ENCODE peak calls at places on chromosomes 7 and 10, in four cellular contexts. T is CD4-positive, alpha-beta memory T cell; P is testis; F is psoas muscle. E is an unnamed sample. For H3K4me1, the result is how much of the 10 kb centered on the place peaks cover.

GRCh38 chr7:51366930-51367613 is 50.5 kb upstream of the COBL start:
- DNase-seq in P (peak), T (no peak), F (no peak), E (no peak)

GRCh38 chr10:78462728-78463228 is 429.1 kb downstream of the RPS24 start:
- DNase-seq in T (no peak), F (no peak), P (no peak), E (no peak)

GRCh38 chr10:98477861-98478260 is 31.1 kb upstream of the HPS1 start:
- DNase-seq in F (no peak), T (no peak), P (no peak), E (no peak)

GRCh38 chr10:95560288-95561199 is 627 bp downstream of the SORBS1 start:
- DNase-seq in P (peak), F (peak), T (peak), E (peak)

GRCh38 chr7:145106001-145106400 is 270.1 kb upstream of the TPK1 start:
- DNase-seq in F (peak), T (no peak), P (peak), E (no peak)

GRCh38 chr10:20993387-20994170 is 96.5 kb upstream of the NEBL start:
- DNase-seq in F (no peak), T (no peak), P (peak), E (no peak)

GRCh38 chr7:127209886-127210285 is 42.9 kb downstream of the GRM8 start:
- DNase-seq in T (no peak), F (no peak), P (no peak), E (no peak)

GRCh38 chr10:104868231-104868630 is 227.1 kb downstream of the SORCS3 start:
- DNase-seq in T (no peak), P (no peak), F (no peak), E (no peak)

GRCh38 chr10:75191821-75192568 is 18.6 kb upstream of the VDAC2 start:
- DNase-seq in T (no peak), F (peak), P (peak), E (no peak)

GRCh38 chr7:35035511-35035921 is 1.8 kb downstream of the DPY19L1 start:
- DNase-seq in P (peak), F (no peak), T (peak), E (peak)

GRCh38 chr7:120260111-120260510 is 12.9 kb upstream of the KCND2 start:
- DNase-seq in P (no peak), F (no peak), T (no peak), E (no peak)

GRCh38 chr10:79345241-79346011 is 1.8 kb upstream of the PPIF start:
- DNase-seq in T (no peak), P (no peak), F (no peak), E (no peak)

GRCh38 chr7:102417105-102417504 is 16.3 kb upstream of the ORAI2 start:
- DNase-seq in P (no peak), T (peak), F (no peak), E (no peak)

GRCh38 chr7:8114175-8114574 is 145.6 kb downstream of the GLCCI1 start:
- DNase-seq in F (no peak), P (no peak), T (no peak), E (no peak)

GRCh38 chr10:58052772-58053171 is 214.9 kb downstream of the IPMK start:
- DNase-seq in T (no peak), P (no peak), F (no peak), E (no peak)

GRCh38 chr10:133364645-133365431 is 7.0 kb upstream of the FUOM start:
- DNase-seq in T (no peak), P (no peak), F (no peak), E (no peak)

GRCh38 chr7:153193144-153193595 is 433.6 kb downstream of the ACTR3B start:
- DNase-seq in T (no peak), F (no peak), P (peak), E (no peak)

GRCh38 chr7:4134631-4135030 is 547.5 kb upstream of the FOXK1 start:
- DNase-seq in F (no peak), T (no peak), P (no peak), E (no peak)

GRCh38 chr10:81950358-81950757 is 75.4 kb downstream of the NRG3 start:
- DNase-seq in T (no peak), F (no peak), P (no peak), E (no peak)

GRCh38 chr7:150382844-150383225 is 3.7 kb downstream of the ZNF775 start:
- DNase-seq in T (no peak), P (no peak), F (no peak), E (no peak)

GRCh38 chr10:21894648-21895342 is 108.7 kb downstream of the DNAJC1 start:
- DNase-seq in P (no peak), F (no peak), T (no peak), E (no peak)

GRCh38 chr7:131527462-131527861 is 29.0 kb downstream of the PODXL start:
- DNase-seq in P (peak), T (no peak), F (no peak), E (no peak)

GRCh38 chr7:129644634-129645230 is 33.2 kb downstream of the NRF1 start:
- DNase-seq in P (no peak), F (no peak), T (no peak), E (no peak)

GRCh38 chr10:104650072-104650471 is 9.0 kb downstream of the SORCS3 start:
- DNase-seq in T (no peak), F (no peak), P (no peak), E (no peak)

GRCh38 chr10:108684431-108684830 is 1238.9 kb downstream of the XPNPEP1 start:
- DNase-seq in F (no peak), P (no peak), T (no peak), E (no peak)

GRCh38 chr7:24894670-24895221 is 85.2 kb downstream of the OSBPL3 start:
- DNase-seq in T (no peak), P (no peak), F (no peak), E (no peak)

GRCh38 chr10:12938271-12938670 is 63.2 kb downstream of the CCDC3 start:
- DNase-seq in T (no peak), F (no peak), P (no peak), E (no peak)

GRCh38 chr10:128087884-128088695 is 38.1 kb downstream of the MKI67 start:
- DNase-seq in P (no peak), T (no peak), F (no peak), E (no peak)

GRCh38 chr10:11610855-11611247 is 599 bp downstream of the USP6NL start:
- DNase-seq in F (peak), T (peak), P (peak), E (no peak)

GRCh38 chr10:46293228-46293627 is 6.4 kb downstream of the ANTXRL start:
- DNase-seq in P (no peak), T (no peak), F (no peak), E (no peak)

GRCh38 chr10:109504401-109504800 is 418.9 kb downstream of the XPNPEP1 start:
- DNase-seq in P (no peak), T (no peak), F (no peak), E (no peak)

GRCh38 chr7:39621261-39621660 is 2.1 kb upstream of the RALA start:
- DNase-seq in T (no peak), F (no peak), P (no peak), E (no peak)

GRCh38 chr10:74058658-74059057 is 60.7 kb downstream of the VCL start:
- DNase-seq in P (no peak), F (no peak), T (no peak), E (no peak)

GRCh38 chr7:134820778-134821177 is 41.3 kb downstream of the CALD1 start:
- DNase-seq in F (no peak), P (no peak), T (no peak), E (no peak)

GRCh38 chr10:123597676-123598075 is 68.5 kb upstream of the GPR26 start:
- DNase-seq in P (no peak), F (no peak), T (no peak), E (no peak)
- H3K27ac ChIP-seq in P (no peak), F (no peak), T (no peak), E (no peak)

GRCh38 chr10:51980752-51981151 is 281.4 kb upstream of the CSTF2T start:
- DNase-seq in T (no peak), F (no peak), P (no peak), E (no peak)
- H3K4me1 ChIP-seq in T (under half), F (under half), P (under half), E (under half)

GRCh38 chr10:103646304-103646703 is 152.8 kb downstream of the NEURL1 start:
- DNase-seq in F (no peak), T (no peak), P (no peak), E (no peak)
- H3K27ac ChIP-seq in F (peak), T (no peak), P (no peak), E (no peak)

DNA sequence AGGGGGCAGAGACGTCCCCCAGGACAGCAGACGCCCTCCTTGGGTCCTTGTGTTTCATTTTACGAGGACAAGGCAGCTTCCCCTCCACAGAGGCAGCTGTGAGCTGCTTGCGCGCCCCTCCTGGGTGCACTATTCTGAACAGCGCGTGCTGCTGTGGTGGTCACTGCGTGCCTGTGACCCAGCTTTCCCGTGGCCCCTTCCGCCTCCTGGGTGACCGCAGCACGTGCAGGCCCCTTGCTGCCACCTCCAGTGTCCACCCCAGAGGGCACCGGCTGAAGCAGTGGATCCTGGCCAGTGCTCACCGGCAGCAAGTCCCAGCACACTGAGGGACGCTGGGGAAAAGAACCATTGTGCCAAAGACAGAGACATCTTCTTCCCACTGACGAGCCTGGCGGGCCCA is 81.4 kb downstream of the TCERG1L start:
- DNase-seq in F (no peak), P (no peak), T (no peak), E (no peak)
- H3K4me1 ChIP-seq in F (under half), P (under half), T (under half), E (under half)

DNA sequence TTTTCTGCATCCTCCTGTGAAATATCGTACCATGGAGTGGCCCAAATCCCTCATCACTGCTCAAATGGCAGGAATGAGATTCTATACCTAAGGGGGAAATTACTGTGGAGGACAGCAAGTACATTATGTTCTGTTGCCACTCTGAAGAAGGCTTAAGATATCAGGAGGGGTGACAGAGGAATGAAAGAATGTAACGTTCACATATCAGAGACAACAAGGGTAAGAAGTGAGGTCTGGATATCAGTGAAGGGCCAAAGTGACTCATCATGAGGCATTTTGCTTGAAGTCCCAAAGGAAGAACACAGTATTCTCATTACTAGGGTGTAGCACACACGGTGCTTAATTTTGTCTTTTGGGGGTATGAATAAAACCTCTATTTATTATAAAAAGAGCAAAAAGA is 71.5 kb upstream of the SLC13A1 start:
- DNase-seq in F (no peak), P (no peak), T (no peak), E (no peak)
- H3K27ac ChIP-seq in F (no peak), P (no peak), T (no peak), E (no peak)

GRCh38 chr7:139648617-139648932 is 125.1 kb downstream of the CLEC2L start:
- DNase-seq in F (no peak), P (no peak), T (no peak), E (no peak)
- H3K4me1 ChIP-seq in F (under half), P (under half), T (under half), E (half or more)

GRCh38 chr10:130181858-130182257 is 45.7 kb downstream of the GLRX3 start:
- DNase-seq in T (no peak), P (no peak), F (no peak), E (no peak)

GRCh38 chr10:130179640-130180039 is 43.4 kb downstream of the GLRX3 start:
- DNase-seq in F (no peak), T (peak), P (peak), E (no peak)

GRCh38 chr10:130175074-130175473 is 38.9 kb downstream of the GLRX3 start:
- DNase-seq in P (no peak), F (no peak), T (no peak), E (no peak)

GRCh38 chr10:130174343-130174742 is 38.2 kb downstream of the GLRX3 start:
- DNase-seq in T (no peak), F (no peak), P (no peak), E (no peak)

DNA sequence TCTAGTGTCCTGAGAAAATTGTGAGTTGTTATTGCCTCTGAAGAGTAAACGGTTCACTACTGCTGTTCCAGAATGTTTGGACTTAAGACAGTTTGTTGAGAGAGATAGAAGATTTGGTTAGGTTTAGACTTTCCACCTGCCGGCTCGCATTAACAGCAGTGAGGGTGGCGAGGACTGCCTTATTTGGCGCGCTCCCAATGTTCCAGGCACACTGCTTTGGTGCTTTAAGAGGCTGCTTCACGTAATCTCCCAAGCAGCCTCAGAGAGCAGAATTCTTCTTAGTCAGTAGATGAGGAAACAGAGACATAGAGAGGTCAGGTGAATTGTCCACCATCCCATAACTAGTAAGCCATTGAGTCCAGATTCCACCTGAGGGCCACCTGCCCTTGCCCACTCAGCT is 41.1 kb downstream of the GLRX3 start:
- DNase-seq in F (no peak), T (no peak), P (no peak), E (no peak)
- H3K27ac ChIP-seq in F (no peak), T (no peak), P (no peak), E (no peak)

DNA sequence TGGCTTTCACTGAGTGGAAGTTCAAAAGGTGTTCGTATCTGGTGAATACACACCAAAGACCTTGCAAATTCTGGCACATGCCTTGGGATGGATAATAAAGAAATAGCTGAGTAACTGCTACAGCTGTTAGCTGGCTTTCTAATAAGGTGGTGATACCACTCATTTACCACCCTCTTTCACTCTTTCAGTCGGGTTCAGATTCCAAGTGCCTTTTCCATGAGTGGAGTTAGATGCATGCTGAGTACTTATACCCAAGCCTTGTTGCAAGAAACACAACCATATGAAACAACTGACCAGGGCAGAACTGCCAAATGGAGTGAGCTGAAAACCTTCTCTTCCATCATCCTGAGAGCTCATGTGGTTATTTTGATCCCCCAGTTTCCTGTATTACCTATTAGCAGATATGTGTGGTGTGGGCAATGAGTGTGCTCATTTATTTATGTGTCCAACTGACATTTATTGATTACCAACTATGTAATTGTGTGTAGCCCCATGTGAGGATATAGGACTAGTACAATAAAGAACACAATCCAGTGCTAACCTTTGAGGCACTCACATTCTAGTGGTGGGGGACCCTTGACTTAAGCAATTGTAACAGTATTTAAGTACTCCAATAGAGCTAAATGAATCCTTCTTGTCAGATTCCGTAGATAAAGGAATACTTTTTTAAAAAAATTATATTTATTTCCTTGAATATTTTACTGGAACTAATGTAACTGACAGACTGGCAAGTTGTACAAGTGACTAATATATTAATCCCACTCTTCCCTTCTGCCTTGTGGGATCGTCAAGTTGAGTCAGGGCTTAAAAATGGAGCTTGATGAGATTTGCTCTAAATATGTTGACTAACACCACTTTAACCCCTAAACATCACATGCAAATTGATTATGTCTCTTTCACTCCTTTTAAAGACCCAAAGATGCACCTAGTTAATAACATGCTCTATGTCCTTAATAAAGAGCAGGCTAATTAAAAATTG is 124.7 kb downstream of the ARID5B start:
- DNase-seq in T (no peak), P (no peak), F (no peak), E (no peak)
- H3K4me1 ChIP-seq in T (half or more), P (under half), F (under half), E (under half)

DNA sequence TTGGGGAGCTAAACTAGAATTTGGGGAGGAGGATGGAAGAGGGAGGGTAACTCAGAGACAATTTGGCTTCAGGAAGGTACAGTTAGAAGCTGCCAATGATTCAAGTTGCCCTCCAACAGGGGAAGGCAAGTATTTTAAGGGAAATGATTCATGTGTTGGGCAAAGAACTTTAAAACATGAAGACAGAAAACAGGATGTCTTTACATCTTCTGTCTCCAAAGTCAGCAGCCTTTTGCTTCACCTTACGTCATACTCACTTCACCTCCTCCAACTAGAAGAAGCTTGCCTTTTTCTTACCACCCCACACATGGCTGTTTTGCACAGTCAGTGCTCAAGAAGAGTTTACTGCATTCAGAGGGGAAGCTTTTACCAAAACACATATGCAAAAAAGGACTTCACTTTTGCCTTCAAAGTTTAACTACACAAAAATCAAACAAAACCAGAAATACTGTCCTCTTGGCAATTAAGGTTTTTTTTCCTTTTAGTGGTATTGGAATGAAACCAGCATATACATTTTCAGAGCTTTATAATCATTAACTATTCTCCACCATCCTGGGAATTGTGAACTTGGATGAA is 36.0 kb downstream of the PPP1R3C start:
- DNase-seq in T (no peak), P (no peak), F (no peak), E (no peak)
- H3K27ac ChIP-seq in T (no peak), P (peak), F (peak), E (no peak)

E was measured in CD8-positive, alpha-beta memory T cell.